ENCODE peak calls at places on chromosomes 3 and 15, in four cellular contexts. V is keratinocyte, X is astrocyte, U is GM23338. B is an unnamed sample.
A peak's percentile ranks its signal among the peaks of the same experiment; 100 is the strongest.

GRCh38 chr3:132268956-132269355 is 48.3 kb upstream of the ACP3 start:
- DNase-seq in V (no peak), X (no peak), U (peak; percentile 84), B (peak; percentile 51)

GRCh38 chr3:127825764-127826163 is 3.4 kb upstream of the MGLL start:
- DNase-seq in V (no peak), X (no peak), U (no peak), B (no peak)

GRCh38 chr3:9399746-9400145 is 2.3 kb downstream of the SETD5 start:
- DNase-seq in V (no peak), X (peak; percentile 89), U (peak; percentile 88), B (peak; percentile 85)

GRCh38 chr3:7734456-7734855 is 767.2 kb upstream of the LMCD1 start:
- DNase-seq in V (no peak), X (peak; percentile 49), U (no peak), B (no peak)

GRCh38 chr3:108494862-108495531 is 15.4 kb downstream of the MYH15 start:
- DNase-seq in V (no peak), X (no peak), U (no peak), B (peak; percentile 77)

GRCh38 chr3:132721479-132722164 is 587 bp downstream of the NPHP3 start:
- DNase-seq in V (no peak), X (peak; percentile 65), U (peak; percentile 82), B (peak; percentile 46)

GRCh38 chr3:42601898-42602581 is 1.6 kb downstream of the NKTR start:
- DNase-seq in V (no peak), X (no peak), U (peak; percentile 60), B (no peak)

GRCh38 chr15:51004103-51004536 is 90.6 kb downstream of the TNFAIP8L3 start:
- DNase-seq in V (peak; percentile 23), X (peak; percentile 18), U (peak; percentile 70), B (no peak)

GRCh38 chr3:162670181-162670580 is 1173.6 kb downstream of the OTOL1 start:
- DNase-seq in V (no peak), X (no peak), U (no peak), B (no peak)

GRCh38 chr3:98839846-98840245 is 61.6 kb downstream of the DCBLD2 start:
- DNase-seq in V (no peak), X (peak; percentile 69), U (no peak), B (no peak)

GRCh38 chr3:50516048-50516871 is 12.8 kb upstream of the CACNA2D2 start:
- DNase-seq in V (no peak), X (no peak), U (peak; percentile 87), B (peak; percentile 18)

GRCh38 chr3:73350988-73351387 is 273.8 kb downstream of the PDZRN3 start:
- DNase-seq in V (no peak), X (no peak), U (no peak), B (no peak)

GRCh38 chr3:42755681-42756578 is 17.1 kb downstream of the CCDC13 start:
- DNase-seq in V (no peak), X (no peak), U (peak; percentile 80), B (peak; percentile 19)

GRCh38 chr15:90930861-90931629 is 1.3 kb downstream of the HDDC3 start:
- DNase-seq in V (no peak), X (no peak), U (no peak), B (no peak)

GRCh38 chr3:85567074-85567676 is 608.4 kb downstream of the CADM2 start:
- DNase-seq in V (no peak), X (no peak), U (peak; percentile 84), B (peak; percentile 68)

GRCh38 chr15:63870403-63871209 is 36.9 kb upstream of the HERC1 start:
- DNase-seq in V (peak; percentile 28), X (peak; percentile 75), U (peak; percentile 76), B (peak; percentile 60)

GRCh38 chr3:17307482-17307881 is 422.7 kb downstream of the PLCL2 start:
- DNase-seq in V (no peak), X (no peak), U (no peak), B (no peak)

GRCh38 chr15:71806452-71806931 is 3.9 kb upstream of the NR2E3 start:
- DNase-seq in V (no peak), X (peak; percentile 45), U (peak; percentile 37), B (peak; percentile 39)

GRCh38 chr3:195255176-195255500 is 15.8 kb downstream of the XXYLT1 start:
- DNase-seq in V (no peak), X (no peak), U (no peak), B (no peak)

GRCh38 chr3:139251529-139251928 is 92.3 kb upstream of the MRPS22 start:
- DNase-seq in V (no peak), X (no peak), U (no peak), B (no peak)

GRCh38 chr3:125211523-125212095 is 939 bp downstream of the SLC12A8 start:
- DNase-seq in V (no peak), X (no peak), U (no peak), B (no peak)

GRCh38 chr3:50373146-50373864 is 14.0 kb upstream of the TMEM115 start:
- DNase-seq in V (no peak), X (no peak), U (peak; percentile 74), B (no peak)

GRCh38 chr3:175911937-175912336 is 1052.8 kb downstream of the NAALADL2 start:
- DNase-seq in V (no peak), X (no peak), U (no peak), B (peak; percentile 4)

GRCh38 chr15:76999996-77000395 is 5.1 kb downstream of the PSTPIP1 start:
- DNase-seq in V (no peak), X (no peak), U (no peak), B (no peak)

GRCh38 chr15:100544290-100544945 is 15.7 kb upstream of the CERS3 start:
- DNase-seq in V (no peak), X (no peak), U (no peak), B (no peak)

GRCh38 chr3:182083112-182083511 is 371.4 kb downstream of the SOX2 start:
- DNase-seq in V (no peak), X (peak; percentile 72), U (no peak), B (no peak)

GRCh38 chr15:74950078-74951000 is 6.2 kb downstream of the RPP25 start:
- DNase-seq in V (no peak), X (peak; percentile 27), U (peak; percentile 93), B (peak; percentile 86)

GRCh38 chr15:100925480-100925879 is 6.3 kb downstream of the LRRK1 start:
- DNase-seq in V (no peak), X (no peak), U (no peak), B (no peak)

GRCh38 chr3:38136272-38136806 is 588 bp downstream of the ACAA1 start:
- DNase-seq in V (no peak), X (no peak), U (peak; percentile 59), B (no peak)

GRCh38 chr3:172112348-172113123 is 73.2 kb downstream of the FNDC3B start:
- DNase-seq in V (no peak), X (no peak), U (no peak), B (no peak)

GRCh38 chr3:138180375-138181029 is 5.8 kb upstream of the DBR1 start:
- DNase-seq in V (no peak), X (peak; percentile 18), U (peak; percentile 53), B (peak; percentile 50)
- TF ChIP-seq CTCF in V (peak; percentile 45), X (peak; percentile 52), U (peak; percentile 65), B (peak; percentile 58)

DNA sequence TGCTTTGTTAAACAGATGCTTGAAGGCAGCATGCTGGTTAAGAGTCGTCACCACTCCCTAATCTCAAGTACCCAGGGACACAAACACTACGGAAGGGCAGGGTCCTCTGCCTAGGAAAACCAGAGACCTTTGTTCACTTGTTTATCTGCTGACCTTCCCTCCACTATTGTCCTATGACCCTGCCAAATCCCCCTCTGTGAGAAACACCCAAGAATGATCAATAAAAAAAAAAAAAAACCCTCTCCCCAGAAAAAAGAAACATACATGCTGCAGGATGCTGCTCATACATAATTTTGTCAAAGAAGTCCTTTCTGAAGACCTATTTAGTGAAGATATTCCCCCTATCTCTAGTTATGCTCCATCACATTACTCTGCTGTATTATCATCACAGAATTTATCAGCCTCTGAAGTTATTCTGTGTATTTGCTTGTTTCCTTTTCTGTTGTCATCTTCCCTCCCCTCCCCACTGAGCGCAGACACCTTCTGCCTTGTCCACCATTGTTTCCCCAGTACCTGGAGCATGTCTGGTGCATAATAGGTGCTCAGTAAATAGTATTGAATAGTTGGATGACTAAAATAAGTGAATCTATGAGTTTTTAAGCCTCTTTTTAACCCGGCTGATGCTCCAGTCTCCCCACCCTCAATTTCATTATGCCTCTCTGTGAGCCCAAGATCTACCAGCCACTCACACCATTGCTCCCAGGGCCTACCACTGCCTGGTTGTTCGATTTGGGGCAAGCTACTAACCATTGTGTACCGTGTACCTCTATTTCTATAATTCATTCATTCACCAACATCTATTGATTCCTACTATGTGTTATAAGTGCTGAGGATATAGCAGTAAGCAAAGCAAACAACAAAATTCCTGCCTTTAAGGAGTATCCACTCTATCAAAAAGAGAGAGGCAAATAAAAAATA is 4.0 kb upstream of the TM4SF1 start:
- DNase-seq in V (no peak), X (no peak), U (no peak), B (no peak)
- H3K4me1 ChIP-seq in V (peaks cover 43% of the 10 kb centered on the region), X (peaks cover 52% of the 10 kb centered on the region), U (peaks cover 10% of the 10 kb centered on the region), B (no peaks in the 10 kb centered on the region)

GRCh38 chr15:68818088-68818670 is 2.5 kb downstream of the ANP32A start:
- DNase-seq in V (no peak), X (peak; percentile 51), U (peak; percentile 82), B (peak; percentile 92)

GRCh38 chr15:68817304-68818087 is 3.2 kb downstream of the ANP32A start:
- DNase-seq in V (no peak), X (peak; percentile 45), U (peak; percentile 66), B (peak; percentile 80)

GRCh38 chr15:68816158-68816557 is 4.5 kb downstream of the ANP32A start:
- DNase-seq in V (no peak), X (no peak), U (no peak), B (no peak)

GRCh38 chr15:68815598-68815997 is 5.1 kb downstream of the ANP32A start:
- DNase-seq in V (no peak), X (no peak), U (no peak), B (peak; percentile 66)

DNA sequence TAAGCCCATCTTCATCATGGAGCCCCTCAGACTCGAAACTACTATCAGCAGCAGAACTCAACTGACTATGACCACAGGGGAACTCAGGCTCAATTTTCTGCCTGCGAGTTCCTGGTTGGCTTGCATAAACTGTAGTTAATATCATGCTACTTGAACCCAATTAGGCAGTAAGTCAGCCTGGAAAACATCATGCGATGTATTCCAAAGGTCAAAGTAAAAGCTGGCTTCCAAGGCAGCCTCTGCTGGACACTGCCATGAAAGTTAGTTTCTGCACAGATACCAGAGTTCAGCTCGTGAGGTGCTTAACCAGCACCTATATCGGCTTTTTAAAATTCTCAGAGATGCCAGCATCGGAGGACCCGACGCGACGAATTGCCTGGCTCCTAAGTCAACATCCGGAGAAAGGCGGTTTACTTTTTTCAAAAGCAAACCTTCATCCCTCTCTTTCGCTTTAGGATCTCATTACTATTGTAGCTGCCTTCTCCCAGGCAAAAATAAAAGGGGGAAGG is 3.8 kb downstream of the ANP32A start:
- DNase-seq in V (no peak), X (no peak), U (no peak), B (no peak)
- TF ChIP-seq EZH2 in V (no peak), X (no peak), U (no peak), B (no peak)

GRCh38 chr3:45906681-45907220 is 20.4 kb downstream of the CCR9 start:
- DNase-seq in V (no peak), X (peak; percentile 78), U (peak; percentile 61), B (no peak)
- TF ChIP-seq CTCF in V (peak; percentile 42), X (peak; percentile 47), U (peak; percentile 51), B (no peak)

GRCh38 chr3:136161516-136161915 is 34.6 kb downstream of the MSL2 start:
- DNase-seq in V (no peak), X (no peak), U (no peak), B (no peak)
- H3K4me1 ChIP-seq in V (peaks cover 5% of the 10 kb centered on the region), X (no peaks in the 10 kb centered on the region), U (peaks cover 16% of the 10 kb centered on the region), B (peaks cover 24% of the 10 kb centered on the region)

GRCh38 chr3:100850721-100851120 is 141.4 kb downstream of the TFG start:
- DNase-seq in V (no peak), X (no peak), U (no peak), B (no peak)
- TF ChIP-seq EZH2 in V (no peak), X (no peak), U (no peak), B (no peak)

B was measured in A673.